ENCODE peak calls at places on chromosome 1, in seven cellular contexts. A is heart left ventricle, L is A549, B is adrenal gland, J is foreskin keratinocyte, C is cardiac muscle cell, Z is astrocyte. H is an unnamed sample.

GRCh38 chr1:206655471-206655882 is 20.1 kb downstream of the DYRK3 start:
- DNase-seq in A (peak; percentile 59), L (no peak), B (no peak), J (no peak), C (peak; percentile 30), Z (no peak), H (peak; percentile 45)

GRCh38 chr1:61083014-61083798 is 845 bp downstream of the NFIA start:
- DNase-seq in A (peak; percentile 41), L (peak; percentile 9), B (no peak), J (no peak), C (no peak), Z (no peak), H (peak; percentile 36)

GRCh38 chr1:68624233-68624632 is 127.4 kb upstream of the DEPDC1 start:
- DNase-seq in A (no peak), L (peak; percentile 39), B (no peak), J (peak; percentile 8), C (peak; percentile 83), Z (peak; percentile 77), H (no peak)

GRCh38 chr1:53549287-53549686 is 90.1 kb downstream of the DMRTB1 start:
- DNase-seq in A (no peak), L (no peak), B (no peak), J (no peak), C (peak; percentile 46), Z (no peak), H (no peak)

GRCh38 chr1:185733818-185734709 is at the start of gene HMCN1:
- DNase-seq in A (peak; percentile 83), L (peak; percentile 32), B (peak; percentile 75), J (no peak), C (peak; percentile 83), Z (peak; percentile 58), H (peak; percentile 80)

GRCh38 chr1:3746389-3746783 is 5.9 kb upstream of the CCDC27 start:
- DNase-seq in A (peak; percentile 70), L (no peak), B (no peak), J (no peak), C (no peak), Z (no peak), H (no peak)

GRCh38 chr1:16967095-16967567 is 13.3 kb downstream of the MFAP2 start:
- DNase-seq in A (peak; percentile 77), L (no peak), B (peak; percentile 81), J (no peak), C (peak; percentile 88), Z (peak; percentile 83), H (peak; percentile 57)

GRCh38 chr1:3735683-3736070 is 16.6 kb upstream of the CCDC27 start:
- DNase-seq in A (peak; percentile 26), L (no peak), B (no peak), J (no peak), C (no peak), Z (no peak), H (no peak)

GRCh38 chr1:226908913-226909312 is 31.2 kb upstream of the COQ8A start:
- DNase-seq in A (no peak), L (no peak), B (no peak), J (no peak), C (peak; percentile 12), Z (no peak), H (no peak)

GRCh38 chr1:61819421-61819820 is 77.1 kb downstream of the PATJ start:
- DNase-seq in A (no peak), L (no peak), B (no peak), J (no peak), C (no peak), Z (no peak), H (no peak)

GRCh38 chr1:27057801-27058647 is 45.4 kb upstream of the TENT5B start:
- DNase-seq in A (no peak), L (no peak), B (no peak), J (no peak), C (peak; percentile 25), Z (no peak), H (no peak)

GRCh38 chr1:146007048-146007784 is 10.8 kb upstream of the TXNIP start:
- DNase-seq in A (no peak), L (peak; percentile 79), B (peak; percentile 79), J (peak; percentile 28), C (peak; percentile 90), Z (peak; percentile 43), H (no peak)

GRCh38 chr1:181135815-181136737 is 47.6 kb downstream of the IER5 start:
- DNase-seq in A (no peak), L (peak; percentile 67), B (no peak), J (peak; percentile 84), C (peak; percentile 60), Z (peak; percentile 93), H (no peak)
- H3K4me1 ChIP-seq in A (peaks cover 23% of the 10 kb centered on the region), L (peaks cover 67% of the 10 kb centered on the region), B (peaks cover 12% of the 10 kb centered on the region), J (peaks cover 45% of the 10 kb centered on the region), C (peaks cover 11% of the 10 kb centered on the region), Z (peaks cover 38% of the 10 kb centered on the region), H (peaks cover 56% of the 10 kb centered on the region)

GRCh38 chr1:11623702-11624101 is 30.5 kb downstream of the FBXO2 start:
- DNase-seq in A (no peak), L (no peak), B (no peak), J (no peak), C (no peak), Z (no peak), H (no peak)

GRCh38 chr1:11617741-11618140 is 36.5 kb downstream of the FBXO2 start:
- DNase-seq in A (no peak), L (no peak), B (no peak), J (no peak), C (no peak), Z (no peak), H (no peak)

GRCh38 chr1:11617314-11617713 is 36.9 kb downstream of the FBXO2 start:
- DNase-seq in A (no peak), L (peak; percentile 15), B (no peak), J (no peak), C (no peak), Z (no peak), H (no peak)

GRCh38 chr1:11620924-11621323 is 33.3 kb downstream of the FBXO2 start:
- DNase-seq in A (no peak), L (no peak), B (no peak), J (no peak), C (no peak), Z (no peak), H (no peak)

DNA sequence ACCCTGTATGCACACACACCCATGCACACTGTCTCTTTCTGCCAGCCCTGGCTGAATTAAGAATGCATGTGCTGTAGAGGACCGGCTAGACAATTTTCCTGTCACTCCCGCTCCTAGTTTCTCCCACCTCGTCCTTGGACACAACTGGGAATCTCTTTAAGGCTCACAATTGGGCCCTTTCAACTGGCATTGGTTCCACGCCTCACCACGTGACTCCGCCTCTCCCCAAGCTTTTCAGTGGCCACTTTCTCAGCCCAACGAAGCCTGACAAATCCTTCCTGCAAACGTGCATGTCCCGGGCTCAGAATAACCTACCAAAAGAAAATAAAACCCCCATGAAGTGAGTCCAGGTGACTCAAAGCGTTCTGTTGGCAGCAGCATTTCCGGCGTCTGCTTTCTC is 33.8 kb downstream of the FBXO2 start:
- DNase-seq in A (no peak), L (no peak), B (no peak), J (no peak), C (no peak), Z (no peak), H (no peak)
- H3K27ac ChIP-seq in A (no peak overlapping the region), L (no peak overlapping the region), B (no peak overlapping the region), J (no peak overlapping the region), C (no peak overlapping the region), Z (no peak overlapping the region), H (no peak overlapping the region)

GRCh38 chr1:25079048-25079447 is 149.0 kb upstream of the RUNX3 start:
- DNase-seq in A (no peak), L (no peak), B (no peak), J (no peak), C (no peak), Z (no peak), H (no peak)
- H3K4me1 ChIP-seq in A (no peaks in the 10 kb centered on the region), L (no peaks in the 10 kb centered on the region), B (no peaks in the 10 kb centered on the region), J (no peaks in the 10 kb centered on the region), C (no peaks in the 10 kb centered on the region), Z (no peaks in the 10 kb centered on the region), H (no peaks in the 10 kb centered on the region)

DNA sequence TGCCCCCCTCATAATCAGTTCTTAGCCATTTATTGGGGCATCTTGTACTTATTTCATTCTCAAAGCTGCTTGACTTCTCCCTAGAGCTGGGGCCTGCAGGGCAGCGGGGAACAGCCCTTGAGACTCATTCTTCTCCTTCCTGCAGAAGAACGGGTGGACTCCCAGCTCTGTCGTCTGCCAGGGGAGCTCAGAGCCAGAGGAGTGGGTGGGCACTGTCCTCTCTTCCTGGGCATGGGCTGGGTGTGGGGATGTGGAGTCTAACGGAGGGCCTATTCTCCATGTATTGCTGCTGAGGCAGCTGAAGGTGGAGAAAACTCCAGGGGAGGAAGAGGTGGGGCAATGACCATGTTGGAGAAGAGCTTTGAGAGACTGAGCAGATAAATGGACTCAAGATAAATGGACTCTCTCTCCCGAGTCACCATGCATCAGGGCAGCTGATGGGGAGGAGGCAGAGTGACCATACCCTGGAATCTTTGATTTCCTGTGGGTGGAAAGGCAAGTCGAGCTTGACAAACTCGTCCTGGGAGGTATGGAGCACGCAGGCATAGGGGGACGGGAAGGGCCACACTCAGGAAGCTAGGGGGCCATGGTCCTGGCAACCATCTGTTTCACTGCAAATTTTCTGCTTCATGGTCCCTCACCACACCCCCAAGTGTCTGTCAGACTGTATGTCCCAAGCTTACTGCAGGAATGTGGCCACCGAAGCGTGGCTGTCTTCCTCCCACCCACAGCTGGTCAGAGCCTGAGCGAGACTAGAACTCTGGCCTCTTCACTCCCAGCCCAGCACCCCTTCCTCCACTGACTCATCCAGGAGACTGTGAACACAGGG is 56.9 kb upstream of the ATP2B4 start:
- DNase-seq in A (no peak), L (no peak), B (no peak), J (no peak), C (peak; percentile 24), Z (peak; percentile 94), H (no peak)
- H3K27ac ChIP-seq in A (no peak overlapping the region), L (no peak overlapping the region), B (no peak overlapping the region), J (no peak overlapping the region), C (no peak overlapping the region), Z (no peak overlapping the region), H (no peak overlapping the region)

GRCh38 chr1:224430511-224431113 is 4.0 kb downstream of the WDR26 start:
- DNase-seq in A (no peak), L (peak; percentile 39), B (no peak), J (no peak), C (peak; percentile 72), Z (peak; percentile 63), H (no peak)
- H3K4me1 ChIP-seq in A (peaks cover 22% of the 10 kb centered on the region), L (peaks cover 53% of the 10 kb centered on the region), B (peaks cover 32% of the 10 kb centered on the region), J (peaks cover 23% of the 10 kb centered on the region), C (peaks cover 26% of the 10 kb centered on the region), Z (peaks cover 37% of the 10 kb centered on the region), H (peaks cover 85% of the 10 kb centered on the region)

H was measured in left ventricle myocardium inferior.